ENCODE peak calls at places on chromosomes 5 and 9, in seven cellular contexts. Z, I, H, S, C, D and L are unnamed samples.

GRCh38 chr5:176573564-176574296 is 24.6 kb downstream of the CDHR2 start:
- DNase-seq in Z (peak), I (peak), H (peak), S (peak), C (peak), D (peak), L (peak)

GRCh38 chr9:136629879-136630661 is 32.6 kb upstream of the EGFL7 start:
- DNase-seq in Z (peak), I (no peak), H (no peak), S (peak), C (peak), D (peak), L (peak)

GRCh38 chr9:27339661-27340295 is 42.8 kb upstream of the EQTN start:
- DNase-seq in Z (no peak), I (no peak), H (no peak), S (no peak), C (no peak), D (no peak), L (no peak)

GRCh38 chr9:106467113-106467846 is 395.7 kb upstream of the ZNF462 start:
- DNase-seq in Z (no peak), I (no peak), H (no peak), S (no peak), C (no peak), D (no peak), L (no peak)

GRCh38 chr9:131046093-131046380 is 37.1 kb downstream of the LAMC3 start:
- DNase-seq in Z (no peak), I (no peak), H (peak), S (no peak), C (no peak), D (peak), L (peak)

GRCh38 chr5:171867786-171868185 is 82.2 kb downstream of the SMIM23 start:
- DNase-seq in Z (peak), I (no peak), H (no peak), S (no peak), C (no peak), D (peak), L (peak)

GRCh38 chr5:180647941-180648500 is 1.4 kb downstream of the FLT4 start:
- DNase-seq in Z (no peak), I (no peak), H (no peak), S (peak), C (peak), D (no peak), L (no peak)

GRCh38 chr5:122093861-122094650 is 16.0 kb upstream of the LOX start:
- DNase-seq in Z (no peak), I (no peak), H (no peak), S (no peak), C (no peak), D (peak), L (peak)

GRCh38 chr5:5770825-5771224 is 348.3 kb downstream of the ICE1 start:
- DNase-seq in Z (no peak), I (no peak), H (no peak), S (no peak), C (no peak), D (no peak), L (no peak)

GRCh38 chr5:142540774-142541466 is 145.0 kb downstream of the FGF1 start:
- DNase-seq in Z (peak), I (peak), H (no peak), S (peak), C (no peak), D (peak), L (peak)

GRCh38 chr9:120856700-120857099 is 14.0 kb upstream of the PSMD5 start:
- DNase-seq in Z (no peak), I (no peak), H (no peak), S (no peak), C (no peak), D (no peak), L (no peak)

GRCh38 chr5:177131711-177132503 is 1.7 kb upstream of the NSD1 start:
- DNase-seq in Z (no peak), I (peak), H (no peak), S (peak), C (no peak), D (peak), L (no peak)

GRCh38 chr9:16179566-16179965 is 626.7 kb downstream of the CCDC171 start:
- DNase-seq in Z (no peak), I (no peak), H (no peak), S (no peak), C (peak), D (no peak), L (no peak)

GRCh38 chr9:134928796-134929559 is 11.3 kb upstream of the FCN1 start:
- DNase-seq in Z (no peak), I (peak), H (no peak), S (peak), C (no peak), D (no peak), L (no peak)

GRCh38 chr5:54443264-54443663 is 12.2 kb upstream of the HSPB3 start:
- DNase-seq in Z (peak), I (no peak), H (peak), S (no peak), C (peak), D (peak), L (peak)

GRCh38 chr5:68460147-68460760 is 244.7 kb downstream of the PIK3R1 start:
- DNase-seq in Z (peak), I (no peak), H (peak), S (no peak), C (peak), D (peak), L (peak)

GRCh38 chr5:171850354-171850947 is 64.8 kb downstream of the SMIM23 start:
- DNase-seq in Z (no peak), I (no peak), H (peak), S (no peak), C (no peak), D (peak), L (peak)

GRCh38 chr9:113625456-113625855 is 161.9 kb downstream of the RGS3 start:
- DNase-seq in Z (no peak), I (peak), H (no peak), S (no peak), C (no peak), D (no peak), L (no peak)

GRCh38 chr5:102229685-102230084 is 66.4 kb downstream of the SLCO4C1 start:
- DNase-seq in Z (no peak), I (no peak), H (no peak), S (no peak), C (no peak), D (no peak), L (no peak)

GRCh38 chr5:168413596-168413995 is 72.7 kb upstream of the RARS1 start:
- DNase-seq in Z (no peak), I (no peak), H (no peak), S (no peak), C (no peak), D (no peak), L (no peak)

GRCh38 chr5:132557425-132557805 is 638 bp downstream of the RAD50 start:
- DNase-seq in Z (peak), I (peak), H (peak), S (peak), C (peak), D (peak), L (peak)

GRCh38 chr5:33115467-33115866 is 325.3 kb upstream of the TARS1 start:
- DNase-seq in Z (no peak), I (no peak), H (no peak), S (no peak), C (no peak), D (no peak), L (no peak)

GRCh38 chr5:157371655-157372471 is 88.2 kb upstream of the NIPAL4 start:
- DNase-seq in Z (peak), I (no peak), H (no peak), S (no peak), C (no peak), D (peak), L (no peak)

GRCh38 chr9:100377015-100377414 is 24.3 kb upstream of the TEX10 start:
- DNase-seq in Z (no peak), I (no peak), H (no peak), S (no peak), C (no peak), D (no peak), L (no peak)

GRCh38 chr9:76412638-76413037 is 18.4 kb upstream of the RFK start:
- DNase-seq in Z (no peak), I (no peak), H (no peak), S (no peak), C (no peak), D (no peak), L (no peak)

GRCh38 chr5:33582417-33582816 is 141.7 kb downstream of the TARS1 start:
- DNase-seq in Z (no peak), I (no peak), H (no peak), S (no peak), C (no peak), D (no peak), L (no peak)

GRCh38 chr5:13957032-13957645 is 12.7 kb upstream of the DNAH5 start:
- DNase-seq in Z (peak), I (no peak), H (peak), S (no peak), C (peak), D (peak), L (peak)

GRCh38 chr9:69211424-69212036 is 37.5 kb downstream of the TJP2 start:
- DNase-seq in Z (no peak), I (no peak), H (no peak), S (no peak), C (no peak), D (no peak), L (no peak)

GRCh38 chr5:132677191-132677590 is 3.4 kb downstream of the IL4 start:
- DNase-seq in Z (peak), I (no peak), H (peak), S (no peak), C (no peak), D (peak), L (peak)

GRCh38 chr9:38067892-38068615 is 973 bp downstream of the SHB start:
- DNase-seq in Z (no peak), I (peak), H (no peak), S (no peak), C (no peak), D (no peak), L (no peak)

GRCh38 chr5:83285661-83286398 is 185.7 kb upstream of the VCAN start:
- DNase-seq in Z (no peak), I (no peak), H (no peak), S (no peak), C (no peak), D (peak), L (no peak)

GRCh38 chr5:67215592-67216471 is 19.2 kb upstream of the CD180 start:
- DNase-seq in Z (no peak), I (peak), H (no peak), S (peak), C (peak), D (peak), L (peak)

GRCh38 chr9:24765025-24765756 is 219.5 kb upstream of the IZUMO3 start:
- DNase-seq in Z (no peak), I (no peak), H (no peak), S (no peak), C (no peak), D (no peak), L (no peak)

GRCh38 chr5:170076707-170077106 is 29.0 kb upstream of the FOXI1 start:
- DNase-seq in Z (no peak), I (no peak), H (no peak), S (no peak), C (no peak), D (no peak), L (no peak)

GRCh38 chr9:107638496-107638895 is 148.9 kb upstream of the KLF4 start:
- DNase-seq in Z (peak), I (no peak), H (no peak), S (no peak), C (no peak), D (peak), L (peak)

GRCh38 chr5:138448070-138448469 is 9.2 kb downstream of the REEP2 start:
- DNase-seq in Z (no peak), I (no peak), H (no peak), S (no peak), C (no peak), D (no peak), L (no peak)

GRCh38 chr5:96150007-96150406 is 188.4 kb upstream of the ELL2 start:
- DNase-seq in Z (no peak), I (no peak), H (no peak), S (no peak), C (no peak), D (no peak), L (no peak)

GRCh38 chr5:171533153-171533552 is 113.7 kb downstream of the FGF18 start:
- DNase-seq in Z (no peak), I (no peak), H (no peak), S (no peak), C (no peak), D (no peak), L (no peak)

GRCh38 chr9:113588242-113588810 is 124.8 kb downstream of the RGS3 start:
- DNase-seq in Z (no peak), I (peak), H (no peak), S (peak), C (no peak), D (no peak), L (no peak)

GRCh38 chr5:143952809-143953208 is 140.8 kb downstream of the HMHB1 start:
- DNase-seq in Z (no peak), I (no peak), H (no peak), S (no peak), C (no peak), D (no peak), L (no peak)

GRCh38 chr5:143955140-143955539 is 143.2 kb downstream of the HMHB1 start:
- DNase-seq in Z (peak), I (no peak), H (no peak), S (peak), C (no peak), D (peak), L (peak)

GRCh38 chr5:143957455-143957854 is 145.5 kb downstream of the HMHB1 start:
- DNase-seq in Z (no peak), I (no peak), H (no peak), S (no peak), C (no peak), D (peak), L (no peak)
- TF ChIP-seq CTCF in Z (peak), I (no peak), H (peak), S (peak), C (peak), D (peak), L (peak)

DNA sequence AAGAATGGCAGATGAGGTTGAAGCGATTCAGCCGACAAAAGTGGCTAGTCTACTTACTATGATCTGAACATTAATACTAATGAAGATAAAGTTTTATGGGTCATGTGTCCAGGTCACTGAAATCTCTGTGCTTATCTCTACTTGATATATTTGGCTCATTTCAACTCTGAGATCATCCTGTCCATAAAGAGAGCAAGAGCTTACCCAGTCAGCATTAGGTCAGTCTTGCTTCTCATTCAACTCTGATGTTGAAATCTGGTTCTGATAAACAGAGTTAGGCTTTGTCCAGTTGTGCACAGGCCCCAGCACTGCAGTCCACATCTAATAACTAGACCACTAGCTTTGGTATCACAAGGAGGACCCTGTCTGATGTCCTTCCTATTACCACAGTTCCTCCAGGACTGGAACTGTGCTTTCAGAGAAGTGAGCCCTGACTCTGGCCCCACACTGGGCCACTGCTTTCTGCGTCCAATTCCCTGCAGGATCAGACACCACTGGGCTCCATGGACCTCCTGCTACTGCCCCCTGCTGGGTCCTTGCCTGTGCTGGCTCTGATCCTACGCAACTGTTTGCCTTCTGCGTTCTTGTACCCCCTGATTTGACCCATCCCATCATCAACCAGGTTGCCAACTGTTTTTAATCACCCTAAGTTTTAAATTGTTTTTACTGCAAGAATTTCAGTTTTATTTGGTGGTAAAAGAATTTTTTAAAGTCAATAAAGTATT is 23.7 kb upstream of the FAM120A start:
- DNase-seq in Z (no peak), I (no peak), H (no peak), S (no peak), C (no peak), D (no peak), L (no peak)
- TF ChIP-seq CTCF in Z (no peak), I (no peak), H (peak), S (peak), C (peak), D (no peak), L (peak)

GRCh38 chr5:56595561-56595960 is 219.8 kb upstream of the MAP3K1 start:
- DNase-seq in Z (peak), I (no peak), H (no peak), S (no peak), C (no peak), D (no peak), L (no peak)
- TF ChIP-seq CTCF in Z (no peak), I (no peak), H (no peak), S (no peak), C (no peak), D (no peak), L (no peak)

GRCh38 chr5:136018814-136019777 is 9.7 kb upstream of the TGFBI start:
- DNase-seq in Z (peak), I (peak), H (peak), S (no peak), C (no peak), D (peak), L (peak)
- TF ChIP-seq CTCF in Z (peak), I (no peak), H (no peak), S (peak), C (no peak), D (peak), L (peak)

DNA sequence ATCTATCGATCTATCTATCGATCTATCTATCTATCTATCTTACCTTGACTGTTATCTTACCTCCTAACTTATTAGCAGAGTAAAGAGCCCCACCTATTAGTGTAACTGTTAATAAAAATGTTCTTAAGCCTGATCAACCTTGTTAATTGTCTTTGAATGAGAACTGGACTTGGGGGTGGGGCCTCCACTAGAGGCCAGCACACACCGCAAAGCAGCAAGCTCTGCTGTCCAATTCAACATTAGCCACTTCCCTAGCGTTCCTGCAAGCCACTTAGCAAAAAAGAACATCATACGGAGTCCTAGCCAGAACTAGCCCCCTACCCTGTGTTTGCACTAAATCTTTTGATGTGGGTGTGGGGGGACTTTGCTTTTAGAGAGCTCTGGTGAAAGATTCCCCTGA is 515.8 kb downstream of the KDM4C start:
- DNase-seq in Z (no peak), I (no peak), H (peak), S (peak), C (no peak), D (peak), L (peak)
- TF ChIP-seq CTCF in Z (peak), I (no peak), H (peak), S (peak), C (peak), D (peak), L (peak)